ENCODE peak calls at places on chromosomes 4 and X, in seven cellular contexts. H is A549, N is GM20000, P is heart right ventricle, W is BE2C, T is cardiac muscle cell, Y is tibial nerve. F is an unnamed sample.

GRCh38 chrX:111519215-111519614 is 7.8 kb downstream of the SERTM2 start:
- DNase-seq in N (no peak), T (peak; percentile 30), H (no peak), W (peak; percentile 8), Y (no peak), P (no peak), F (no peak)

GRCh38 chr4:6873792-6874461 is 35.7 kb upstream of the TBC1D14 start:
- DNase-seq in H (peak; percentile 30), Y (peak; percentile 72), T (peak; percentile 80), P (peak; percentile 60), N (peak; percentile 75), W (peak; percentile 80), F (peak; percentile 75)

GRCh38 chrX:47576021-47576898 is 6.0 kb upstream of the TIMP1 start:
- DNase-seq in P (no peak), W (no peak), H (no peak), Y (no peak), N (no peak), T (no peak), F (peak; percentile 3)

GRCh38 chrX:87409113-87409841 is 108.3 kb upstream of the KLHL4 start:
- DNase-seq in N (no peak), W (no peak), T (peak; percentile 1), Y (peak; percentile 11), H (peak; percentile 36), P (peak; percentile 36), F (no peak)

GRCh38 chrX:40004916-40005289 is 92.9 kb downstream of the BCOR start:
- DNase-seq in Y (no peak), N (no peak), P (no peak), W (no peak), T (no peak), H (no peak), F (no peak)

GRCh38 chr4:25790024-25790423 is 72.8 kb downstream of the SEL1L3 start:
- DNase-seq in P (no peak), T (no peak), Y (no peak), H (no peak), N (no peak), W (no peak), F (no peak)

GRCh38 chr4:123325241-123325681 is 71.3 kb upstream of the SPRY1 start:
- DNase-seq in P (no peak), W (no peak), H (no peak), T (no peak), Y (no peak), N (peak; percentile 59), F (peak; percentile 41)

GRCh38 chr4:102732678-102733445 is 27.9 kb downstream of the MANBA start:
- DNase-seq in W (no peak), N (no peak), Y (no peak), H (no peak), P (no peak), T (peak; percentile 58), F (no peak)

GRCh38 chr4:105145913-105146285 is 777 bp upstream of the TET2 start:
- DNase-seq in N (peak; percentile 44), P (no peak), H (no peak), W (no peak), T (peak; percentile 14), Y (no peak), F (no peak)

GRCh38 chr4:180285796-180286195 is 1957.4 kb upstream of the TENM3 start:
- DNase-seq in N (peak; percentile 5), P (no peak), T (no peak), W (no peak), H (no peak), Y (no peak), F (peak; percentile 9)

GRCh38 chr4:40576651-40577480 is 52.8 kb downstream of the RBM47 start:
- DNase-seq in H (peak; percentile 85), Y (peak; percentile 48), N (peak; percentile 59), T (peak; percentile 82), P (peak; percentile 80), W (no peak), F (peak; percentile 61)

GRCh38 chr4:161010227-161010626 is 1153.6 kb downstream of the FSTL5 start:
- DNase-seq in W (no peak), T (no peak), Y (no peak), N (no peak), H (no peak), P (no peak), F (no peak)

GRCh38 chrX:56468441-56468840 is 95.0 kb upstream of the UBQLN2 start:
- DNase-seq in P (no peak), T (no peak), Y (no peak), N (no peak), W (no peak), H (no peak), F (no peak)

GRCh38 chr4:134567461-134567860 is 365.9 kb upstream of the PABPC4L start:
- DNase-seq in T (peak; percentile 18), N (no peak), H (no peak), Y (no peak), P (no peak), W (no peak), F (no peak)

GRCh38 chr4:187183351-187183750 is 459.7 kb upstream of the FAT1 start:
- DNase-seq in T (no peak), N (no peak), P (no peak), H (no peak), W (no peak), Y (no peak), F (no peak)

GRCh38 chr4:55949480-55949802 is 696 bp downstream of the CEP135 start:
- DNase-seq in T (peak; percentile 5), H (no peak), N (no peak), W (no peak), Y (no peak), P (no peak), F (no peak)

GRCh38 chr4:55948726-55949479 is at the start of gene CEP135:
- DNase-seq in T (peak; percentile 98), Y (peak; percentile 79), W (peak; percentile 96), H (peak; percentile 58), N (peak; percentile 93), P (peak; percentile 94), F (peak; percentile 91)

GRCh38 chr4:55947254-55947882 is 1.4 kb upstream of the CEP135 start:
- DNase-seq in W (no peak), H (no peak), T (no peak), P (no peak), N (peak; percentile 37), Y (no peak), F (peak; percentile 43)

GRCh38 chr4:55951191-55951922 is 2.6 kb downstream of the CEP135 start:
- DNase-seq in W (no peak), N (no peak), P (no peak), H (no peak), T (no peak), Y (no peak), F (no peak)

DNA sequence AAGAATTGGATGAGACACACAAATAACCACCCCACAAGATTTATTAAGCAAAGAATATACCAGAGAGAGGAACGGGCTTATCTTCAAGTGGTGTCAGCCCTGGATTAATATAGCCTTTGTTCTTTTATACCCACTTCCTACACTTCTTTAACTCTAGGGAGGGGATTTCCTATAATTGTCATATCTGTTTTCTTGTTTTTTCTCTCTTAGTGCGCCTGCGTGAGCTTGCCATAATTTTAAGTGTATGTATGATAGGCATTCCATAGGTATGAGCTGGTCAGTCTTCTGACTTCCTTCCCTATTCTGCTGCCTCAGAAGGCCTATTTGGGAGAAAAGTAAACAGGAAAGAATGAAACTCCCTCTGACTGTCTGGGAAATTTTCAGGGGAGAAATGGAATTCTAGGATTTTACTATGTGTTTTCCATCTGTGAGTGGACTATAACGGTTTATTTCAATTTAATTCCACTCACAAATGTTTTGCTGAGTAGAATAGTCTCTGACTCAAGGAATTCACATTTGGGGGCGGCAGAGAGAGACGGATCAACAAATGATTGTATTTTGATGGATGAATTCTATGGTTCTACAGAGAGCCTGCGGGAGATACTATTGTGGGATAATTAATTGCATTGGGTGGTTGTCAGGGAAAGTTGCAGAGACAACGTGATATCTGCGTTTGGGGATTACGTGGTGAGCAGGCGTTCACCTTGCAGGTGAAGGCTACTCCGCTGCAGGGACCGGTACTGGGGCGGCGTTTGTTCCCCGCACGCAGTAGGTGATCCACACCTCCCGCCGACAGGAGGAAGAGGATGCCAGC is 626 bp upstream of the CEP135 start:
- DNase-seq in P (no peak), H (peak; percentile 18), W (no peak), N (peak; percentile 61), Y (peak; percentile 11), T (no peak), F (peak; percentile 55)
- TF ChIP-seq CTCF in P (no peak), H (no peak), W (no peak), N (no peak), Y (no peak), T (no peak), F (no peak)

GRCh38 chrX:131826572-131826971 is 196.5 kb upstream of the STK26 start:
- DNase-seq in H (no peak), T (no peak), Y (no peak), N (no peak), W (no peak), P (no peak), F (no peak)

GRCh38 chrX:131818297-131818936 is 204.7 kb upstream of the STK26 start:
- DNase-seq in N (no peak), Y (no peak), H (no peak), W (no peak), P (no peak), T (no peak), F (no peak)

GRCh38 chrX:131816551-131817136 is 206.5 kb upstream of the STK26 start:
- DNase-seq in H (no peak), T (no peak), Y (peak; percentile 73), P (peak; percentile 81), N (peak; percentile 14), W (no peak), F (peak; percentile 39)

GRCh38 chrX:131827935-131828334 is 195.2 kb upstream of the STK26 start:
- DNase-seq in T (peak; percentile 63), H (no peak), N (peak; percentile 33), P (no peak), Y (no peak), W (peak; percentile 35), F (no peak)

GRCh38 chrX:131821945-131822622 is 201.0 kb upstream of the STK26 start:
- DNase-seq in W (no peak), H (no peak), N (no peak), P (peak; percentile 12), T (no peak), Y (no peak), F (no peak)
- TF ChIP-seq CTCF in W (no peak), H (no peak), N (no peak), P (peak; percentile 58), T (no peak), Y (no peak), F (no peak)

DNA sequence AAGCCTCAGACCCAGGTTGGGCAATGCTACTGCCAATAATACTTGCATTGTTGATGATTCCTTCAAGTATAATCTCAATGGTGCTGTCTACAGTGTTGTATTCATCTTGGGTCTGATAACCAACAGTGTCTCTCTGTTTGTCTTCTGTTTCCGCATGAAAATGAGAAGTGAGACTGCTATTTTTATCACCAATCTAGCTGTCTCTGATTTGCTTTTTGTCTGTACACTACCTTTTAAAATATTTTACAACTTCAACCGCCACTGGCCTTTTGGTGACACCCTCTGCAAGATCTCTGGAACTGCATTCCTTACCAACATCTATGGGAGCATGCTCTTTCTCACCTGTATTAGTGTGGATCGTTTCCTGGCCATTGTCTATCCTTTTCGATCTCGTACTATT is 7.4 kb downstream of the LPAR4 start:
- DNase-seq in H (no peak), Y (no peak), P (no peak), N (peak; percentile 31), W (no peak), T (no peak), F (peak; percentile 17)
- TF ChIP-seq CTCF in H (no peak), Y (no peak), P (no peak), N (no peak), W (no peak), T (no peak), F (peak; percentile 18)

DNA sequence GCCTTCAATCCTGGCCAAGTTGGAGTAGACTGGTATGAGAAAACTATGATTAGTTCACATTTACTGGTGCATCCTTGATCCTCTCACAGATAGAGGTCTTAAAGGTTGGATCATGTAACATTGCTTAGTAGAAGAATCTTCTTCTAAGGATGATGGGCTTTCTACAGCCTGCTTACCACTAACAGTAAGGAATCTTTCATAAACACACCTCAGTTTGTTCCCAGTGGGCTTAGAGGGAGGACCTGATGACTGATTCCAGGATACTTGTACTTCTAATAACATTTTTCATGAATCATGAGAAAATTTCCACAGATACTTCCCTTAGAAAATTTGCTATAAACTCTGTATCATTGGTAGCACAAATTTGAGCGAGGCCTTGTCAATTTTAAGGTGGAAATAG is 40.6 kb downstream of the CCNI start:
- DNase-seq in H (no peak), W (no peak), T (no peak), N (no peak), Y (no peak), P (no peak), F (no peak)
- TF ChIP-seq CTCF in H (no peak), W (no peak), T (no peak), N (no peak), Y (no peak), P (no peak), F (no peak)

F was measured in GM13976.